ENCODE peak calls at places on chromosomes 1 and 21, in ten cellular contexts. Z is activated CD8-positive, alpha-beta T cell treated with anti-CD3 and anti-CD28 coated beads for 36 hours; X is ovary; N is left ventricle myocardium inferior; H is progenitor cell of endocrine pancreas; P is neural crest cell; B is mesothelial cell of epicardium; I is CD4-positive, alpha-beta T cell; Y is IMR-90; Q is AG10803. O is an unnamed sample.

GRCh38 chr21:16250282-16250681 is 520.5 kb downstream of the USP25 start:
- DNase-seq in P (no peak), N (no peak), Z (no peak), Q (no peak), I (no peak), Y (no peak), H (no peak), X (no peak), B (no peak), O (no peak)

GRCh38 chr1:237071641-237072420 is 29.8 kb downstream of the RYR2 start:
- DNase-seq in N (no peak), Z (no peak), H (no peak), I (no peak), B (no peak), Y (no peak), P (no peak), X (no peak), Q (no peak), O (no peak)

GRCh38 chr1:39828734-39829133 is 40.1 kb upstream of the BMP8B start:
- DNase-seq in Y (no peak), H (no peak), P (no peak), I (no peak), B (no peak), X (no peak), Q (no peak), N (no peak), Z (no peak), O (no peak)

GRCh38 chr1:248926401-248927182 is 20.6 kb downstream of the PGBD2 start:
- DNase-seq in P (no peak), B (no peak), I (no peak), N (no peak), X (no peak), Q (peak), Y (peak), H (no peak), Z (peak), O (no peak)

GRCh38 chr1:47679301-47679751 is 241.5 kb downstream of the FOXD2 start:
- DNase-seq in I (no peak), Y (no peak), P (no peak), Q (no peak), X (no peak), B (no peak), N (no peak), Z (no peak), H (no peak), O (no peak)

GRCh38 chr1:205416326-205416725 is 5.5 kb downstream of the LEMD1 start:
- DNase-seq in I (no peak), P (no peak), X (no peak), Y (no peak), N (no peak), Z (no peak), H (no peak), Q (no peak), B (no peak), O (no peak)

GRCh38 chr1:57341721-57342120 is 82.1 kb downstream of the DAB1 start:
- DNase-seq in P (no peak), H (no peak), B (no peak), Y (no peak), Z (no peak), I (no peak), Q (no peak), N (no peak), X (no peak), O (no peak)

GRCh38 chr1:70504176-70504820 is 93.2 kb downstream of the CTH start:
- DNase-seq in Q (peak), I (no peak), Z (peak), N (no peak), H (no peak), P (no peak), Y (no peak), X (no peak), B (no peak), O (no peak)

GRCh38 chr1:245686446-245687030 is 531.8 kb downstream of the KIF26B start:
- DNase-seq in H (no peak), B (no peak), N (no peak), Z (no peak), Q (no peak), I (no peak), Y (no peak), P (no peak), X (no peak), O (no peak)

GRCh38 chr21:25457411-25457810 is 149.9 kb downstream of the MRPL39 start:
- DNase-seq in N (no peak), B (no peak), P (no peak), Z (no peak), Y (peak), I (no peak), Q (peak), X (no peak), H (no peak), O (no peak)

GRCh38 chr1:30345525-30346145 is 377.8 kb downstream of the MATN1 start:
- DNase-seq in B (no peak), Q (no peak), H (no peak), P (no peak), N (no peak), X (no peak), Y (no peak), I (no peak), Z (no peak), O (no peak)

GRCh38 chr21:43676391-43676790 is 17.0 kb downstream of the RRP1B start:
- DNase-seq in Q (no peak), Z (no peak), I (no peak), X (no peak), P (no peak), Y (no peak), B (no peak), N (no peak), H (no peak), O (no peak)

GRCh38 chr1:52686830-52687229 is 11.3 kb downstream of the COA7 start:
- DNase-seq in X (no peak), Z (no peak), H (no peak), B (no peak), Q (no peak), I (no peak), P (no peak), N (no peak), Y (no peak), O (no peak)

GRCh38 chr1:226660410-226661182 is 78.5 kb downstream of the ITPKB start:
- DNase-seq in N (peak), Z (peak), Y (no peak), I (no peak), P (no peak), H (no peak), Q (no peak), B (no peak), X (peak), O (no peak)

GRCh38 chr1:204046346-204046745 is 26.6 kb upstream of the SOX13 start:
- DNase-seq in Z (no peak), N (no peak), X (no peak), B (no peak), Y (no peak), P (no peak), H (no peak), Q (no peak), I (no peak), O (no peak)

GRCh38 chr1:211476200-211476849 is 15.6 kb downstream of the RD3 start:
- DNase-seq in N (peak), H (peak), P (peak), X (peak), Q (peak), B (peak), Z (peak), Y (peak), I (peak), O (peak)

GRCh38 chr1:40218333-40218732 is 29.4 kb upstream of the TMCO2 start:
- DNase-seq in B (no peak), Z (no peak), N (no peak), Y (no peak), H (no peak), X (no peak), I (no peak), Q (no peak), P (no peak), O (no peak)

GRCh38 chr1:200905411-200906052 is 10.8 kb downstream of the INAVA start:
- DNase-seq in N (no peak), Y (no peak), Q (no peak), Z (peak), B (no peak), H (no peak), I (peak), P (no peak), X (no peak), O (no peak)

GRCh38 chr21:41861987-41862386 is 17.2 kb downstream of the PRDM15 start:
- DNase-seq in B (no peak), Q (no peak), X (no peak), P (no peak), H (no peak), Z (no peak), Y (no peak), N (no peak), I (no peak), O (no peak)
- TF ChIP-seq CTCF in B (no peak), Q (no peak), X (no peak), P (no peak), H (no peak), Z (no peak), Y (no peak), N (no peak), I (no peak), O (no peak)

GRCh38 chr1:228180271-228180987 is 14.8 kb downstream of the IBA57 start:
- DNase-seq in N (no peak), Q (no peak), Z (no peak), P (no peak), I (no peak), H (no peak), X (no peak), Y (no peak), B (no peak), O (no peak)
- TF ChIP-seq CTCF in N (peak), Q (peak), Z (peak), P (peak), I (no peak), H (peak), X (no peak), Y (no peak), B (no peak), O (no peak)

GRCh38 chr1:220113136-220113695 is 19.3 kb downstream of the IARS2 start:
- DNase-seq in Z (peak), N (no peak), Y (peak), P (no peak), I (no peak), H (no peak), B (no peak), Q (peak), X (no peak), O (no peak)
- TF ChIP-seq CTCF in Z (peak), N (peak), Y (peak), P (peak), I (peak), H (peak), B (no peak), Q (peak), X (no peak), O (peak)

GRCh38 chr1:2049517-2050481 is at the start of gene PRKCZ:
- DNase-seq in N (peak), I (peak), X (peak), P (no peak), Z (peak), Y (no peak), B (peak), H (peak), Q (no peak), O (peak)
- TF ChIP-seq CTCF in N (peak), I (no peak), X (no peak), P (peak), Z (peak), Y (no peak), B (peak), H (peak), Q (peak), O (no peak)

GRCh38 chr1:152479792-152480595 is 30.6 kb upstream of the LCE5A start:
- DNase-seq in Z (peak), P (no peak), X (peak), Y (peak), Q (peak), B (no peak), I (peak), H (no peak), N (peak), O (no peak)
- TF ChIP-seq CTCF in Z (peak), P (peak), X (no peak), Y (peak), Q (peak), B (peak), I (peak), H (no peak), N (peak), O (peak)

GRCh38 chr1:15443281-15443680 is 5.0 kb downstream of the CTRC start:
- DNase-seq in X (no peak), H (no peak), Q (no peak), B (no peak), Y (no peak), I (no peak), P (no peak), N (no peak), Z (no peak), O (no peak)
- TF ChIP-seq CTCF in X (no peak), H (no peak), Q (no peak), B (no peak), Y (no peak), I (no peak), P (no peak), N (no peak), Z (no peak), O (no peak)

GRCh38 chr1:118294817-118295486 is 109.9 kb upstream of the SPAG17 start:
- DNase-seq in I (no peak), Y (no peak), X (no peak), N (no peak), H (no peak), Q (peak), P (no peak), B (no peak), Z (no peak), O (no peak)
- TF ChIP-seq CTCF in I (no peak), Y (no peak), X (no peak), N (no peak), H (no peak), Q (no peak), P (no peak), B (no peak), Z (no peak), O (no peak)

DNA sequence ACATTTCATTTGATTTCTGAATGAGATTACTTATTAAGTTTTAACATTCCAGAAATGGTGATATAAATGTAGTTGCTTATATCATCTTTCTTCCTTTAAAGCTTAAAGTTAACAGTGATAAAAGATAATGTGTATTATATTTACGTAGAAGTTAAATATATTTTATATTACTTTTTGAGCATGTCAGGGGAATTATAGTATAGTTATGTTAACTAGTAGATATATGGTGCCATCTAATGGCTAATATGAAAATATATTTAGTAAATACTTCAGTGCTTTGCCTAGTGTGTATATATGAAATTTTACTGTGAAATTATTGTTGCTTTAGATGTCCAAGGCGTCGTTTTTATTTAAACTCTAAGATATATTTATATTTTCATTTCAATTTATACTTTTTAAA is 51.5 kb downstream of the SYT14 start:
- DNase-seq in Z (no peak), Y (peak), I (no peak), Q (peak), N (no peak), H (no peak), B (no peak), X (no peak), P (no peak), O (no peak)
- TF ChIP-seq CTCF in Z (peak), Y (peak), I (peak), Q (peak), N (peak), H (peak), B (peak), X (no peak), P (peak), O (no peak)

O was measured in natural killer cell.